ENCODE peak calls at places on chromosome 17, in eight cellular contexts. O, W, N, P, F, L, K and C are unnamed samples.

GRCh38 chr17:16199093-16199492 is 16.2 kb downstream of the NCOR1 start:
- DNase-seq in N (no peak), W (no peak), L (no peak), K (no peak), P (no peak), O (no peak), F (no peak), C (no peak)

GRCh38 chr17:57377094-57377493 is 120.8 kb downstream of the MSI2 start:
- DNase-seq in O (no peak), L (no peak), K (no peak), W (no peak), P (no peak), F (no peak), N (no peak), C (no peak)

GRCh38 chr17:40035162-40035559 is 19.0 kb downstream of the MED24 start:
- DNase-seq in P (no peak), W (peak; percentile 46), O (no peak), L (peak; percentile 28), N (no peak), F (no peak), K (no peak), C (no peak)

GRCh38 chr17:73291260-73291801 is 20.5 kb downstream of the CDC42EP4 start:
- DNase-seq in O (no peak), F (no peak), W (peak; percentile 96), P (no peak), K (peak; percentile 88), L (peak; percentile 86), N (peak; percentile 92), C (peak; percentile 95)

GRCh38 chr17:50800196-50800700 is 32.9 kb upstream of the ANKRD40CL start:
- DNase-seq in N (no peak), K (no peak), W (no peak), P (no peak), F (no peak), L (no peak), O (no peak), C (no peak)

GRCh38 chr17:21239680-21240374 is 13.4 kb downstream of the NATD1 start:
- DNase-seq in N (no peak), O (no peak), F (no peak), P (no peak), W (peak; percentile 44), K (peak; percentile 39), L (no peak), C (no peak)

GRCh38 chr17:27506348-27507218 is 50.3 kb downstream of the KSR1 start:
- DNase-seq in F (no peak), L (peak; percentile 44), P (no peak), K (no peak), N (no peak), O (peak; percentile 37), W (peak; percentile 9), C (no peak)

GRCh38 chr17:21089933-21090888 is 36.6 kb upstream of the DHRS7B start:
- DNase-seq in F (no peak), W (no peak), P (no peak), N (no peak), K (no peak), L (no peak), O (no peak), C (no peak)

GRCh38 chr17:1620486-1620885 is 8.1 kb downstream of the SLC43A2 start:
- DNase-seq in W (no peak), K (no peak), L (no peak), P (no peak), O (no peak), F (no peak), N (no peak), C (no peak)

GRCh38 chr17:39678340-39679116 is 9.3 kb downstream of the PGAP3 start:
- DNase-seq in O (no peak), N (no peak), F (no peak), K (peak; percentile 68), L (no peak), W (no peak), P (no peak), C (no peak)

GRCh38 chr17:2237521-2237921 is 66.1 kb downstream of the SMG6 start:
- DNase-seq in W (peak; percentile 73), N (no peak), K (no peak), F (peak; percentile 57), L (no peak), O (no peak), P (no peak), C (peak; percentile 84)

GRCh38 chr17:80790021-80790765 is 201.4 kb upstream of the CHMP6 start:
- DNase-seq in W (peak; percentile 17), P (no peak), F (peak; percentile 11), N (no peak), L (no peak), O (no peak), K (no peak), C (peak; percentile 64)

GRCh38 chr17:83106036-83106577 is 26.7 kb downstream of the METRNL start:
- DNase-seq in N (no peak), O (no peak), L (no peak), K (no peak), F (no peak), P (no peak), W (no peak), C (no peak)

GRCh38 chr17:10265100-10265810 is 66.8 kb upstream of the GAS7 start:
- DNase-seq in F (no peak), W (peak; percentile 42), N (no peak), P (no peak), L (no peak), K (peak; percentile 11), O (no peak), C (no peak)

GRCh38 chr17:57612202-57613071 is 132.7 kb downstream of the CCDC182 start:
- DNase-seq in O (peak; percentile 16), K (peak; percentile 62), L (no peak), F (peak; percentile 39), N (no peak), P (no peak), W (no peak), C (peak; percentile 24)

GRCh38 chr17:61484174-61484573 is 32.0 kb downstream of the TBX4 start:
- DNase-seq in O (no peak), W (no peak), N (no peak), L (no peak), P (no peak), K (no peak), F (no peak), C (no peak)

GRCh38 chr17:46115687-46116086 is 77.5 kb downstream of the KANSL1 start:
- DNase-seq in F (no peak), O (no peak), K (no peak), N (no peak), P (no peak), L (no peak), W (peak; percentile 48), C (no peak)

GRCh38 chr17:8909621-8910292 is 42.3 kb upstream of the PIK3R6 start:
- DNase-seq in O (no peak), L (no peak), K (no peak), P (no peak), N (no peak), F (no peak), W (no peak), C (no peak)

GRCh38 chr17:67800495-67800928 is 24.8 kb upstream of the BPTF start:
- DNase-seq in L (peak; percentile 73), O (peak; percentile 57), P (peak; percentile 13), W (peak; percentile 76), N (peak; percentile 72), K (peak; percentile 74), F (peak; percentile 80), C (peak; percentile 92)